ENCODE peak calls at places on chromosomes 12 and 14, in four cellular contexts. Z, G, E and N are unnamed samples.
A peak's percentile ranks its signal among the peaks of the same experiment; 100 is the strongest.

GRCh38 chr14:93712079-93712837 is 76.0 kb downstream of the PRIMA1 start:
- DNase-seq in E (no peak), G (no peak), Z (no peak), N (no peak)

GRCh38 chr14:40058916-40059897 is 627.0 kb upstream of the FBXO33 start:
- DNase-seq in E (no peak), Z (no peak), G (no peak), N (no peak)

GRCh38 chr12:103097496-103097895 is 140.0 kb downstream of the ASCL1 start:
- DNase-seq in Z (no peak), G (no peak), E (no peak), N (no peak)

GRCh38 chr12:112463478-112463877 is 44.7 kb downstream of the PTPN11 start:
- DNase-seq in E (no peak), G (no peak), Z (no peak), N (no peak)

GRCh38 chr12:67280572-67280971 is 11.4 kb downstream of the CAND1 start:
- DNase-seq in Z (no peak), E (no peak), G (no peak), N (no peak)

GRCh38 chr14:48398675-48399282 is 723.4 kb upstream of the MDGA2 start:
- DNase-seq in Z (peak; percentile 46), G (no peak), E (no peak), N (peak; percentile 58)

GRCh38 chr14:102949801-102950451 is 27.5 kb downstream of the AMN start:
- DNase-seq in G (no peak), E (no peak), Z (no peak), N (no peak)

GRCh38 chr12:90896164-90896563 is 58.8 kb downstream of the CCER1 start:
- DNase-seq in G (no peak), Z (peak; percentile 86), E (no peak), N (no peak)

GRCh38 chr12:62995097-62995496 is 60.1 kb upstream of the PPM1H start:
- DNase-seq in G (no peak), Z (no peak), E (no peak), N (no peak)

GRCh38 chr14:83470466-83470865 is 1936.8 kb upstream of the SEL1L start:
- DNase-seq in Z (no peak), G (no peak), E (no peak), N (no peak)

GRCh38 chr12:100555722-100556121 is 17.8 kb upstream of the GAS2L3 start:
- DNase-seq in G (no peak), Z (peak; percentile 54), E (no peak), N (no peak)

GRCh38 chr14:32657081-32657480 is 281.6 kb upstream of the NPAS3 start:
- DNase-seq in E (no peak), G (peak; percentile 16), Z (peak; percentile 89), N (no peak)

GRCh38 chr14:97603201-97603600 is 806.0 kb downstream of the VRK1 start:
- DNase-seq in E (no peak), Z (no peak), G (no peak), N (no peak)

GRCh38 chr14:75885829-75886228 is 96.0 kb downstream of the TGFB3 start:
- DNase-seq in E (no peak), Z (peak; percentile 77), G (no peak), N (no peak)

GRCh38 chr12:131349397-131350127 is 361.3 kb upstream of the SFSWAP start:
- DNase-seq in Z (no peak), G (no peak), E (no peak), N (no peak)

GRCh38 chr12:26830783-26831601 is 2.0 kb downstream of the ITPR2 start:
- DNase-seq in G (no peak), Z (no peak), E (no peak), N (peak; percentile 31)

GRCh38 chr14:62289471-62289870 is 527.3 kb downstream of the SNAPC1 start:
- DNase-seq in E (no peak), G (no peak), Z (peak; percentile 46), N (no peak)

GRCh38 chr12:55929306-55929791 is 1.6 kb upstream of the DGKA start:
- DNase-seq in G (no peak), E (no peak), Z (no peak), N (peak; percentile 99)

GRCh38 chr12:27163048-27163715 is 80.8 kb upstream of the C12orf71 start:
- DNase-seq in E (no peak), G (no peak), Z (peak; percentile 76), N (no peak)

GRCh38 chr14:65131176-65131765 is 29.0 kb upstream of the MAX start:
- DNase-seq in Z (peak; percentile 18), G (no peak), E (no peak), N (no peak)

GRCh38 chr12:52229836-52230343 is 3.2 kb upstream of the KRT7 start:
- DNase-seq in G (no peak), E (no peak), Z (no peak), N (no peak)

GRCh38 chr12:124961055-124961454 is 27.9 kb downstream of the DHX37 start:
- DNase-seq in G (no peak), E (no peak), Z (no peak), N (no peak)